ENCODE peak calls at places on chromosomes 7 and 10, in seven cellular contexts. D is GM10248, F is endodermal cell, R is HFF-Myc, M is foreskin fibroblast, B is IMR-90, Y is spleen. Z is an unnamed sample.

GRCh38 chr7:95916573-95917371 is 144.4 kb downstream of the DYNC1I1 start:
- DNase-seq in M (peak; percentile 47), B (peak; percentile 58), R (peak; percentile 50), F (peak; percentile 93), Y (peak; percentile 83), D (peak; percentile 48), Z (peak; percentile 87)

GRCh38 chr10:12097791-12098190 is 29.0 kb downstream of the DHTKD1 start:
- DNase-seq in Y (no peak), B (peak; percentile 11), F (no peak), M (no peak), D (no peak), R (no peak), Z (no peak)

GRCh38 chr10:116417821-116418220 is 9.8 kb upstream of the PNLIPRP3 start:
- DNase-seq in F (no peak), B (no peak), Y (no peak), D (no peak), R (no peak), M (no peak), Z (no peak)

GRCh38 chr7:70177166-70177565 is 578.9 kb downstream of the AUTS2 start:
- DNase-seq in F (no peak), B (no peak), M (peak; percentile 6), R (no peak), D (no peak), Y (no peak), Z (no peak)

GRCh38 chr7:76086070-76086469 is 38.2 kb downstream of the MDH2 start:
- DNase-seq in M (peak; percentile 71), B (peak; percentile 59), R (no peak), Y (no peak), F (no peak), D (no peak), Z (no peak)

GRCh38 chr7:139452948-139453672 is 30.4 kb downstream of the KLRG2 start:
- DNase-seq in Y (no peak), B (peak; percentile 80), R (no peak), M (peak; percentile 53), F (no peak), D (no peak), Z (no peak)

GRCh38 chr7:31006864-31007263 is 43.1 kb downstream of the GHRHR start:
- DNase-seq in B (no peak), D (no peak), F (no peak), M (no peak), R (no peak), Y (peak; percentile 29), Z (no peak)

GRCh38 chr7:22874904-22875303 is 52.3 kb upstream of the TOMM7 start:
- DNase-seq in F (no peak), M (no peak), R (no peak), B (no peak), D (no peak), Y (no peak), Z (no peak)

GRCh38 chr7:98215561-98216495 is 4.6 kb downstream of the BHLHA15 start:
- DNase-seq in M (no peak), B (no peak), D (no peak), F (no peak), Y (peak; percentile 76), R (no peak), Z (no peak)

GRCh38 chr10:110742801-110743200 is 98.7 kb downstream of the RBM20 start:
- DNase-seq in R (no peak), B (no peak), D (no peak), Y (no peak), F (no peak), M (no peak), Z (no peak)

GRCh38 chr10:115936926-115937755 is 335.9 kb downstream of the GFRA1 start:
- DNase-seq in F (no peak), D (no peak), Y (no peak), M (peak; percentile 56), B (peak; percentile 69), R (no peak), Z (no peak)

GRCh38 chr10:112759519-112759918 is 190.5 kb upstream of the TCF7L2 start:
- DNase-seq in M (no peak), D (no peak), F (no peak), Y (no peak), B (no peak), R (no peak), Z (no peak)

GRCh38 chr10:22681783-22682183 is 32.6 kb downstream of the PIP4K2A start:
- DNase-seq in M (peak; percentile 69), B (peak; percentile 74), R (no peak), Y (no peak), F (no peak), D (no peak), Z (no peak)

GRCh38 chr10:84896909-84897308 is 568.5 kb downstream of the CCSER2 start:
- DNase-seq in R (no peak), Y (no peak), F (no peak), M (no peak), B (no peak), D (no peak), Z (no peak)

GRCh38 chr10:48430402-48430993 is 124.0 kb downstream of the MAPK8 start:
- DNase-seq in Y (no peak), D (no peak), F (no peak), M (no peak), B (no peak), R (no peak), Z (no peak)

GRCh38 chr10:78220781-78221180 is 187.1 kb downstream of the RPS24 start:
- DNase-seq in Y (no peak), M (no peak), B (no peak), R (no peak), D (no peak), F (no peak), Z (no peak)

GRCh38 chr10:26621889-26622681 is 75.4 kb upstream of the PDSS1 start:
- DNase-seq in F (peak; percentile 77), M (no peak), B (peak; percentile 0), R (no peak), Y (peak; percentile 90), D (peak; percentile 57), Z (no peak)

GRCh38 chr10:133442191-133442966 is 11.4 kb upstream of the SCART1 start:
- DNase-seq in Y (peak; percentile 74), F (no peak), M (no peak), D (no peak), R (no peak), B (no peak), Z (no peak)

GRCh38 chr7:47551550-47552121 is 30.3 kb downstream of the TNS3 start:
- DNase-seq in Y (peak; percentile 43), F (no peak), D (no peak), R (no peak), M (no peak), B (no peak), Z (no peak)

GRCh38 chr10:50618624-50619023 is 5.1 kb downstream of the SGMS1 start:
- DNase-seq in F (no peak), M (no peak), R (no peak), B (no peak), Y (no peak), D (peak; percentile 24), Z (no peak)

GRCh38 chr7:7761340-7761973 is 43.0 kb upstream of the RPA3 start:
- DNase-seq in Y (no peak), R (peak; percentile 35), B (peak; percentile 66), M (peak; percentile 20), D (no peak), F (no peak), Z (no peak)

GRCh38 chr10:11724938-11725776 is 17.0 kb upstream of the ECHDC3 start:
- DNase-seq in R (peak; percentile 31), D (peak; percentile 83), M (peak; percentile 63), F (no peak), B (peak; percentile 79), Y (peak; percentile 68), Z (no peak)

GRCh38 chr7:101739757-101740398 is 77.5 kb upstream of the CUX1 start:
- DNase-seq in R (no peak), F (no peak), B (no peak), Y (no peak), M (no peak), D (no peak), Z (no peak)

GRCh38 chr7:1765336-1765735 is 95.3 kb downstream of the ELFN1 start:
- DNase-seq in R (no peak), D (no peak), M (no peak), F (no peak), Y (no peak), B (no peak), Z (no peak)
- TF ChIP-seq CTCF in R (no peak), D (no peak), M (no peak), F (no peak), Y (no peak), B (no peak), Z (no peak)

DNA sequence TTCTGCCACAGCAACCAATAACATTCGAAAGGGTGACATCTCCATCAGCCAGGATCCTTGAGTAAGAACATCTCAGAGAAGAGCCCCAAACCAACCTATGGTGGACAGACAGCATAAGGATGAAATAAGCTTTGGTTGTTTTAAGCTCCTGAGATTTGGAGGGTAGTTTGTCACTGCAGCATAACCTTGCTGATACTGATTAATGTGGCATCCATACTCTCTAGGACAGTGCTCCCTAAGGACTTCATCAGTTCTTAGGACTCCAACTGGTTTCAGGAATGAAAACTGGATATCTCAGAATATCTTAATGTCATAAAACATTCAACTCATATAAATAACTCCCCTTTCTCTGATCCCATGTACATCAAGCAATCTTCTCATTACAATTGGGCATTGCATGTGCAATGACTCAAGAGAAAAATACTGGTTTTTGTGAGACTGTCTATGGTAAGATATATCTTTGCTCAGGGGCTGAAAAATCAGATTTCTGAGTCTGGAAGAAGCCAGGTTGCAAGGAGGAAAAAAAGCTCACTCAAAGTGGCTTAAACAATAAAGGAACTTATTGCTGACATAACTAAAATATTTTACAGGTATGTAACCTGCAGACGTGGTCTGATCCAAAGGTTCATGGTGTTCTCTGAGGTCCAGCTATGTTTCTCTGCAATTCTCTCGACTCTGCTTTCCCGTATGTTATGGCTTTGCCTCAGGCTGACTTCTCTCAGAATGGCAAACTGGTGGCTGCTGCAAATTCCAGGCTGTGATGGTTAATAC is 65.8 kb downstream of the RAB11FIP2 start:
- DNase-seq in R (no peak), M (no peak), F (no peak), B (no peak), D (no peak), Y (no peak), Z (no peak)
- TF ChIP-seq CTCF in R (no peak), M (no peak), F (no peak), B (no peak), D (no peak), Y (no peak), Z (no peak)

GRCh38 chr10:34762603-34763299 is 52.3 kb downstream of the PARD3 start:
- DNase-seq in M (no peak), R (no peak), Y (no peak), D (no peak), F (no peak), B (no peak), Z (no peak)
- TF ChIP-seq CTCF in M (no peak), R (no peak), Y (no peak), D (no peak), F (peak; percentile 45), B (no peak), Z (no peak)

DNA sequence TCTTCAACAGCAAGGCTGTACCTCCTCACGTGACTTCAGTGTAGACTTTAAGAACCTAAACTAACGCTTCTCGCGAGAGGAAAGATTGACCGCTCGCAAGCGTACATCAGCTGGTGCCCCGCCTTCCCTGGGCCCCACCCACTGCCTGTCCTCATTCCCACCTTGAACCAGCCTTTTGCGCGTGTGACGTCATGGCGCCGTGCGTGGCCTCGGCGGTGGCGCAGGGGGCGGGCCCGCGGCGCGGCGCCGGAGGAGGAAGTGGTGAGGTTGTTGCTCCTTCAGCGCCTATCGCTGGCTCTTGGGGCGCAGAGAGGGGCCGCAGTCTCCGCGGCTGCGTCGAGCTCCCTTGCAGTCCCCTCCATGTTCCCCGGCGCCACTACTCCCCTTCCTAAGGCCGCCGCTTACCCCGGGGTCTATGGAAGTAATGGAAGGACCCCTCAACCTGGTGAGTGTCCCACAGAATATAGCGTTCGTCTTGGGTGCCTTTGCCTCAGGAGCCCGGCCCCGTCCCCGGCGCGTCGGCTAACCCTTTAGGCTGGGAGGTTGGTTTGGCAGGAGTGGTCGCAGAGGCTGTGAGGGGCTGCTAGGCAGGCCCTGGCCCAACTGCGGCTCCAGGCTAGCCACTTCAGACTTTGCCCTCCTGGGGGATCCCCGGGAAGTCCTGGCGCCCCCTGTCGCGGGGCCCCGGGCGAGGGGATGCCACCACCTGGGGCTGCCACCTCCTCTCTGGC is at the start of gene NRBF2:
- DNase-seq in F (peak; percentile 99), R (peak; percentile 96), D (peak; percentile 94), B (peak; percentile 97), M (peak; percentile 98), Y (peak; percentile 99), Z (peak; percentile 98)
- TF ChIP-seq CTCF in F (peak; percentile 49), R (peak; percentile 21), D (no peak), B (peak; percentile 32), M (peak; percentile 29), Y (no peak), Z (peak; percentile 34)